ENCODE peak calls at places on chromosome 1, in ten cellular contexts. E, L, U, A, C, R, X, F, W and M are unnamed samples.

GRCh38 chr1:12549106-12549459 is 68.9 kb downstream of the DHRS3 start:
- DNase-seq in E (no peak), L (no peak), U (no peak), A (no peak), C (no peak), R (peak; percentile 58), X (no peak), F (no peak), W (peak; percentile 26), M (no peak)

GRCh38 chr1:15557594-15557993 is 27.3 kb downstream of the AGMAT start:
- DNase-seq in E (no peak), L (no peak), U (no peak), A (no peak), C (no peak), R (no peak), X (no peak), F (no peak), W (no peak), M (no peak)

GRCh38 chr1:116909511-116910378 is at the start of gene PTGFRN:
- DNase-seq in E (no peak), L (peak; percentile 48), U (peak; percentile 26), A (peak; percentile 65), C (peak; percentile 54), R (peak; percentile 77), X (peak; percentile 67), F (peak; percentile 43), W (peak; percentile 65), M (peak; percentile 77)

GRCh38 chr1:160779662-160780397 is 16.1 kb upstream of the LY9 start:
- DNase-seq in E (no peak), L (no peak), U (no peak), A (peak; percentile 65), C (peak; percentile 40), R (no peak), X (peak; percentile 66), F (peak; percentile 77), W (peak; percentile 26), M (no peak)

GRCh38 chr1:4115191-4115900 is 215.3 kb upstream of the C1orf174 start:
- DNase-seq in E (no peak), L (no peak), U (no peak), A (no peak), C (no peak), R (no peak), X (no peak), F (no peak), W (no peak), M (peak; percentile 12)

GRCh38 chr1:168386949-168387586 is 106.4 kb downstream of the TBX19 start:
- DNase-seq in E (no peak), L (no peak), U (no peak), A (peak; percentile 80), C (no peak), R (no peak), X (peak; percentile 40), F (peak; percentile 74), W (no peak), M (peak; percentile 50)

GRCh38 chr1:227544677-227545076 is 18.7 kb upstream of the ZNF678 start:
- DNase-seq in E (no peak), L (no peak), U (no peak), A (no peak), C (no peak), R (no peak), X (no peak), F (no peak), W (no peak), M (no peak)

GRCh38 chr1:51515982-51516638 is 3.0 kb downstream of the EPS15 start:
- DNase-seq in E (no peak), L (no peak), U (no peak), A (no peak), C (no peak), R (no peak), X (no peak), F (no peak), W (no peak), M (no peak)

GRCh38 chr1:114103992-114104391 is 49.7 kb downstream of the SYT6 start:
- DNase-seq in E (no peak), L (no peak), U (no peak), A (no peak), C (no peak), R (no peak), X (no peak), F (no peak), W (no peak), M (no peak)

GRCh38 chr1:161185282-161185682 is 8.0 kb upstream of the B4GALT3 start:
- DNase-seq in E (no peak), L (peak; percentile 45), U (peak; percentile 91), A (no peak), C (no peak), R (peak; percentile 78), X (no peak), F (peak; percentile 71), W (peak; percentile 46), M (peak; percentile 73)

GRCh38 chr1:2978691-2979190 is 42.5 kb upstream of the ACTRT2 start:
- DNase-seq in E (no peak), L (no peak), U (no peak), A (no peak), C (no peak), R (peak; percentile 6), X (no peak), F (no peak), W (no peak), M (no peak)